ENCODE peak calls at places on chromosomes 7 and 10, in seven cellular contexts. J is SK-N-SH, S is HCT116, B is GM12878, Q is K562, F is HepG2, K is H1. L is an unnamed sample.
A peak's percentile ranks its signal among the peaks of the same experiment; 100 is the strongest.

GRCh38 chr7:131501422-131501821 is 55.0 kb downstream of the PODXL start:
- DNase-seq in J (no peak), S (no peak), B (no peak), Q (no peak), F (no peak), K (no peak), L (no peak)

GRCh38 chr7:92768501-92769360 is 67.6 kb downstream of the CDK6 start:
- DNase-seq in J (peak; percentile 60), S (no peak), B (peak; percentile 49), Q (no peak), F (no peak), K (no peak), L (no peak)

GRCh38 chr10:102352066-102352715 is 43.3 kb upstream of the NFKB2 start:
- DNase-seq in J (peak; percentile 78), S (peak; percentile 53), B (no peak), Q (peak; percentile 63), F (peak; percentile 51), K (no peak), L (peak; percentile 77)

GRCh38 chr7:302054-302992 is 12.4 kb downstream of the FOXL3 start:
- DNase-seq in J (no peak), S (no peak), B (no peak), Q (no peak), F (no peak), K (no peak), L (no peak)

GRCh38 chr10:78436223-78436575 is 402.5 kb downstream of the RPS24 start:
- DNase-seq in J (peak; percentile 54), S (no peak), B (no peak), Q (no peak), F (no peak), K (no peak), L (no peak)

GRCh38 chr7:25858200-25858561 is 293.8 kb upstream of the NFE2L3 start:
- DNase-seq in J (no peak), S (no peak), B (no peak), Q (no peak), F (no peak), K (no peak), L (no peak)

GRCh38 chr7:142595816-142596516 is 153.3 kb upstream of the PRSS1 start:
- DNase-seq in J (no peak), S (no peak), B (no peak), Q (no peak), F (no peak), K (no peak), L (peak; percentile 13)

GRCh38 chr10:36591436-36591835 is 534.0 kb upstream of the ANKRD30A start:
- DNase-seq in J (no peak), S (no peak), B (no peak), Q (no peak), F (no peak), K (no peak), L (no peak)

GRCh38 chr7:5396542-5396941 is 27.1 kb downstream of the TNRC18 start:
- DNase-seq in J (peak; percentile 63), S (peak; percentile 54), B (peak; percentile 23), Q (no peak), F (no peak), K (no peak), L (peak; percentile 83)

GRCh38 chr7:115868369-115868768 is 162.2 kb downstream of the TFEC start:
- DNase-seq in J (no peak), S (no peak), B (no peak), Q (no peak), F (no peak), K (no peak), L (no peak)

GRCh38 chr7:141915565-141915964 is 634 bp upstream of the OR9A4 start:
- DNase-seq in J (no peak), S (no peak), B (no peak), Q (no peak), F (no peak), K (no peak), L (peak; percentile 7)

GRCh38 chr7:119630570-119630969 is 642.4 kb upstream of the KCND2 start:
- DNase-seq in J (no peak), S (no peak), B (no peak), Q (no peak), F (no peak), K (no peak), L (no peak)

GRCh38 chr7:28738384-28738783 is 219.7 kb downstream of the TRIL start:
- DNase-seq in J (no peak), S (no peak), B (no peak), Q (no peak), F (no peak), K (no peak), L (no peak)

GRCh38 chr10:36608251-36608650 is 517.1 kb upstream of the ANKRD30A start:
- DNase-seq in J (no peak), S (no peak), B (no peak), Q (no peak), F (peak; percentile 1), K (no peak), L (no peak)

GRCh38 chr7:50393547-50394252 is 56.5 kb downstream of the FIGNL1 start:
- DNase-seq in J (no peak), S (no peak), B (no peak), Q (no peak), F (no peak), K (no peak), L (no peak)

GRCh38 chr7:36032362-36032818 is 120.7 kb upstream of the EEPD1 start:
- DNase-seq in J (no peak), S (no peak), B (no peak), Q (no peak), F (no peak), K (no peak), L (peak; percentile 55)

GRCh38 chr10:48523212-48523819 is 81.6 kb downstream of the ARHGAP22 start:
- DNase-seq in J (peak; percentile 74), S (peak; percentile 19), B (no peak), Q (peak; percentile 63), F (no peak), K (no peak), L (peak; percentile 50)

GRCh38 chr7:110841840-110842579 is 248.9 kb upstream of the LRRN3 start:
- DNase-seq in J (peak; percentile 27), S (no peak), B (no peak), Q (no peak), F (no peak), K (no peak), L (no peak)

DNA sequence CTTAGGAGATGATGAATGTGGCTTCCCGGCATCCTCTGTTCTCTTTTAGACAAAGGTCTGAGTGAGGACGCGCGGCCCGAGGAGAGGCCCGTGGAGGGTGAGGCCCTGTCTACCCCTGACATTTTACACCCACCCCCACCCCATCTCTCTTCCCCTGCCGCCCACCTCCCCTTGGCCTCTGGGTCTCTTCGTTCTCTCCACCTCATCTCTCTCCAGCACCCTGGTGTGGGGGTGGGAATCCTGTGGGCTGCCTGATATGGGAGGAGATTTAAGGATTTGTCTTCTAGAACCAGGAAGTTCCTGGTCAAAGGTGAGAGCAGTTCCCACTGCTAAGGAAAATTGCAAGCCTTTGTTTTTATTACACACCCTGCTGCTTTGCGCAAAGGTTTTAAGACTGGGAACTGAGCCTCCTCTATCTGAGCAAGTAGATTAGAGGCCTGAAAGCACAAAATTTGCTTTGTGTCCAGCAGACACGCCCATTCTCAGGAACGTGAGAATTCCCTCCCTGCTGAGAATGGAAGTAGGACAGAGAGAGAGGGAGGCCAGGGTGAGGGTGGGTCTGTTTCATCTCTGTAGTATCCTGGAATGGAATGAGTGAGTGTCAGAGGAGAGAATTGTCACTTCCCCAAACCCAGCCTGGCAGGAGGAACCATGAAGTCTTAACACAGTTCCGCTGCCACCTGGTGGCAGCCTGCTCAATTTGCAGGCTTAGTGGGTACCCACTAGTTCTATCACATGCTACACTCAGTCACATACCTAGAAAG is 91.2 kb downstream of the GTF2IRD1 start:
- DNase-seq in J (peak; percentile 77), S (peak; percentile 34), B (no peak), Q (peak; percentile 60), F (peak; percentile 44), K (peak; percentile 50), L (peak; percentile 48)
- TF ChIP-seq JUND in J (no peak), S (no peak), B (no peak), Q (no peak), F (no peak), K (no peak), L (no peak)

DNA sequence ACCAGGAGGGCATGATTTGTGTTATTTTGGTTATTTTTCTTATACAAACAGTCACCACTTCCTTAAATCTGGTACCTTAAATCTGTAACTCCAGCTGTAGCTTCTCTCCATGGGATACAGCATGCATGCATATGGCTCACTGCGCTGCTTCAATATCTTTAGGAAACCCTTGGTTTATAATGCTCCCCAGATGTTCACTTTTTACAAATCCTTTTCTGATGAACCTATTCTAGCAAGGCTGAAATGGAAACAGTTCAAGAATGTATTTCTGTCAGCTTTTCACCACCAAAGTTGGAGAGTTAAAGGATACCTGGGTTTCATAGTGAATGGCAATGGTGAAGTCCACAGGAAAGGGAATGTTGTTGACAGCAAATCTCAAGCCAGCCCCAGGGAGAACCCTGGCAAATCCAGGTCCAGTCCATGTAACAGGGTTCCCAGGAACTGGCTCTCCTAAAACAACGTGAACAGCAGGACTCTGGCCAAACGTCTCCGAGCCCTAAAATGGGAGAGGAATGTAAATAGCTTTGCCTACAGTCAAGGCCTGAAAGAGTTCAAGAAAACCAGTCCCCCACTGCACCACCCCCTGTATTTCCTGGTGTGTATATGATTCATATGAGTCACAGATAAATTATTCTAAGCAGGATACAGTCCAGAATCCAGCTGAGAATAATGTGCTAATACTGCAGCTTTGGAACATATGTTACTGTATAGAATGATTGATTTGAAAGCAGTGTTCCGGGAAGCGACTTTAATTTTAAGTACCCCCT is 50.7 kb downstream of the LAMB4 start:
- DNase-seq in J (peak; percentile 25), S (no peak), B (no peak), Q (peak; percentile 55), F (no peak), K (no peak), L (no peak)
- TF ChIP-seq JUND in J (peak; percentile 98), S (no peak), B (no peak), Q (peak; percentile 30), F (no peak), K (no peak), L (no peak)

GRCh38 chr10:121813211-121813812 is 114.5 kb downstream of the ATE1 start:
- DNase-seq in J (no peak), S (no peak), B (no peak), Q (no peak), F (no peak), K (no peak), L (no peak)
- TF ChIP-seq JUND in J (no peak), S (no peak), B (no peak), Q (no peak), F (no peak), K (no peak), L (no peak)

GRCh38 chr10:63788152-63788821 is 267.1 kb downstream of the REEP3 start:
- DNase-seq in J (no peak), S (no peak), B (no peak), Q (no peak), F (no peak), K (no peak), L (no peak)

GRCh38 chr10:63780075-63780474 is 258.9 kb downstream of the REEP3 start:
- DNase-seq in J (no peak), S (no peak), B (no peak), Q (no peak), F (no peak), K (no peak), L (no peak)

GRCh38 chr10:63781226-63781625 is 260.0 kb downstream of the REEP3 start:
- DNase-seq in J (no peak), S (no peak), B (no peak), Q (no peak), F (no peak), K (no peak), L (no peak)

DNA sequence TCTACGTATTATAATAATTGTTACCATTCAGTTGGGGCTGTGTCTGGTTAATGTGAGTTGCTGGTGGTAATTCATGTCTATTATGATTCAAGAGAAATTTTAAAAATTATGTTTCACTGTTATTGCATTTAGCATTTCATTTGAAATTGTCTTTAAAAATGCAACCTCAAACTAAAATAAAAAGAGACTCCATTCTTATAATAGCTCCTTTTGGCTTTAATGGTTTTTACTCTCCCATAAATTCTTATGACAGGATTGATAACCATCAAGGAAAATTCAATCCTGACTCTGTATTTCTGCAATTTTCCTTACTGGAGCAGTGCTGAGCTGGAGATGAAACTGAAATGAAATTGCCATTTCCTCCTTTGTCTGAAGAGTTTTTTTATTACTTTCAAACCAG is 262.7 kb downstream of the REEP3 start:
- DNase-seq in J (peak; percentile 42), S (no peak), B (no peak), Q (no peak), F (no peak), K (no peak), L (no peak)
- TF ChIP-seq JUND in J (no peak), S (no peak), B (no peak), Q (no peak), F (no peak), K (no peak), L (no peak)

L was measured in T47D.